ENCODE peak calls at places on chromosomes 11 and 22, in eight cellular contexts. One of them, this sample, is unnamed.

GRCh38 chr22:23067023-23067650 is 3.2 kb upstream of the GNAZ start:
- DNase-seq in tibial artery: peak
- DNase-seq in KG1: no peak
- DNase-seq in naive thymus-derived CD8-positive, alpha-beta T cell: no peak
- DNase-seq in AG08395: no peak
- DNase-seq in PC-3: no peak
- DNase-seq in cardiac fibroblast: no peak
- DNase-seq in heart left ventricle: peak
- DNase-seq in this sample: no peak

GRCh38 chr11:114441921-114442320 is 2.7 kb downstream of the REXO2 start:
- DNase-seq in tibial artery: no peak
- DNase-seq in KG1: no peak
- DNase-seq in naive thymus-derived CD8-positive, alpha-beta T cell: no peak
- DNase-seq in AG08395: no peak
- DNase-seq in PC-3: no peak
- DNase-seq in cardiac fibroblast: no peak
- DNase-seq in heart left ventricle: no peak
- DNase-seq in this sample: no peak

GRCh38 chr11:67563354-67564114 is 20.1 kb upstream of the GSTP1 start:
- DNase-seq in tibial artery: peak
- DNase-seq in KG1: no peak
- DNase-seq in naive thymus-derived CD8-positive, alpha-beta T cell: no peak
- DNase-seq in AG08395: peak
- DNase-seq in PC-3: peak
- DNase-seq in cardiac fibroblast: peak
- DNase-seq in heart left ventricle: peak
- DNase-seq in this sample: no peak

GRCh38 chr11:15737326-15737725 is 619.0 kb downstream of the SOX6 start:
- DNase-seq in tibial artery: no peak
- DNase-seq in KG1: no peak
- DNase-seq in naive thymus-derived CD8-positive, alpha-beta T cell: no peak
- DNase-seq in AG08395: no peak
- DNase-seq in PC-3: peak
- DNase-seq in cardiac fibroblast: no peak
- DNase-seq in heart left ventricle: no peak
- DNase-seq in this sample: no peak

GRCh38 chr11:86182976-86183584 is 61.5 kb upstream of the EED start:
- DNase-seq in tibial artery: no peak
- DNase-seq in KG1: no peak
- DNase-seq in naive thymus-derived CD8-positive, alpha-beta T cell: no peak
- DNase-seq in AG08395: no peak
- DNase-seq in PC-3: peak
- DNase-seq in cardiac fibroblast: no peak
- DNase-seq in heart left ventricle: no peak
- DNase-seq in this sample: peak

GRCh38 chr11:37718431-37718999 is 1120.5 kb upstream of the RAG2 start:
- DNase-seq in tibial artery: no peak
- DNase-seq in KG1: no peak
- DNase-seq in naive thymus-derived CD8-positive, alpha-beta T cell: no peak
- DNase-seq in AG08395: no peak
- DNase-seq in PC-3: no peak
- DNase-seq in cardiac fibroblast: peak
- DNase-seq in heart left ventricle: no peak
- DNase-seq in this sample: no peak

GRCh38 chr22:31240011-31240410 is 27.9 kb downstream of the LIMK2 start:
- DNase-seq in tibial artery: no peak
- DNase-seq in KG1: no peak
- DNase-seq in naive thymus-derived CD8-positive, alpha-beta T cell: no peak
- DNase-seq in AG08395: no peak
- DNase-seq in PC-3: no peak
- DNase-seq in cardiac fibroblast: peak
- DNase-seq in heart left ventricle: no peak
- DNase-seq in this sample: no peak

GRCh38 chr11:28581286-28582242 is 473.4 kb downstream of the METTL15 start:
- DNase-seq in tibial artery: no peak
- DNase-seq in KG1: no peak
- DNase-seq in naive thymus-derived CD8-positive, alpha-beta T cell: no peak
- DNase-seq in AG08395: no peak
- DNase-seq in PC-3: peak
- DNase-seq in cardiac fibroblast: peak
- DNase-seq in heart left ventricle: no peak
- DNase-seq in this sample: no peak

GRCh38 chr22:39012525-39013516 is 1.2 kb upstream of the APOBEC3C start:
- DNase-seq in tibial artery: no peak
- DNase-seq in KG1: no peak
- DNase-seq in naive thymus-derived CD8-positive, alpha-beta T cell: no peak
- DNase-seq in AG08395: no peak
- DNase-seq in PC-3: no peak
- DNase-seq in cardiac fibroblast: no peak
- DNase-seq in heart left ventricle: no peak
- DNase-seq in this sample: no peak

GRCh38 chr11:19935507-19935906 is 222.9 kb downstream of the NAV2 start:
- DNase-seq in tibial artery: no peak
- DNase-seq in KG1: no peak
- DNase-seq in naive thymus-derived CD8-positive, alpha-beta T cell: no peak
- DNase-seq in AG08395: peak
- DNase-seq in PC-3: peak
- DNase-seq in cardiac fibroblast: peak
- DNase-seq in heart left ventricle: no peak
- DNase-seq in this sample: no peak

GRCh38 chr11:65528819-65529350 is 4.0 kb downstream of the SCYL1 start:
- DNase-seq in tibial artery: no peak
- DNase-seq in KG1: no peak
- DNase-seq in naive thymus-derived CD8-positive, alpha-beta T cell: no peak
- DNase-seq in AG08395: no peak
- DNase-seq in PC-3: no peak
- DNase-seq in cardiac fibroblast: no peak
- DNase-seq in heart left ventricle: no peak
- DNase-seq in this sample: no peak

GRCh38 chr11:22624742-22625447 is 728 bp downstream of the FANCF start:
- DNase-seq in tibial artery: peak
- DNase-seq in KG1: peak
- DNase-seq in naive thymus-derived CD8-positive, alpha-beta T cell: no peak
- DNase-seq in AG08395: peak
- DNase-seq in PC-3: peak
- DNase-seq in cardiac fibroblast: peak
- DNase-seq in heart left ventricle: peak
- DNase-seq in this sample: no peak

GRCh38 chr22:43066844-43067385 is 22.3 kb downstream of the TTLL1 start:
- DNase-seq in tibial artery: no peak
- DNase-seq in KG1: no peak
- DNase-seq in naive thymus-derived CD8-positive, alpha-beta T cell: no peak
- DNase-seq in AG08395: peak
- DNase-seq in PC-3: peak
- DNase-seq in cardiac fibroblast: no peak
- DNase-seq in heart left ventricle: no peak
- DNase-seq in this sample: no peak

GRCh38 chr11:789951-790350 is at the start of gene CEND1:
- DNase-seq in tibial artery: no peak
- DNase-seq in KG1: no peak
- DNase-seq in naive thymus-derived CD8-positive, alpha-beta T cell: no peak
- DNase-seq in AG08395: peak
- DNase-seq in PC-3: no peak
- DNase-seq in cardiac fibroblast: peak
- DNase-seq in heart left ventricle: no peak
- DNase-seq in this sample: no peak

GRCh38 chr22:23038334-23038642 is 32.0 kb upstream of the GNAZ start:
- DNase-seq in tibial artery: no peak
- DNase-seq in KG1: no peak
- DNase-seq in naive thymus-derived CD8-positive, alpha-beta T cell: no peak
- DNase-seq in AG08395: no peak
- DNase-seq in PC-3: no peak
- DNase-seq in cardiac fibroblast: no peak
- DNase-seq in heart left ventricle: no peak
- DNase-seq in this sample: no peak

GRCh38 chr11:110374921-110375320 is 54.8 kb upstream of the FDX1 start:
- DNase-seq in tibial artery: no peak
- DNase-seq in KG1: no peak
- DNase-seq in naive thymus-derived CD8-positive, alpha-beta T cell: no peak
- DNase-seq in AG08395: no peak
- DNase-seq in PC-3: no peak
- DNase-seq in cardiac fibroblast: no peak
- DNase-seq in heart left ventricle: no peak
- DNase-seq in this sample: no peak

GRCh38 chr11:75562836-75563484 is 907 bp downstream of the SERPINH1 start:
- DNase-seq in tibial artery: no peak
- DNase-seq in KG1: no peak
- DNase-seq in naive thymus-derived CD8-positive, alpha-beta T cell: no peak
- DNase-seq in AG08395: peak
- DNase-seq in PC-3: peak
- DNase-seq in cardiac fibroblast: peak
- DNase-seq in heart left ventricle: peak
- DNase-seq in this sample: no peak

GRCh38 chr11:70567680-70568503 is 169.6 kb downstream of the CTTN start:
- DNase-seq in tibial artery: peak
- DNase-seq in KG1: no peak
- DNase-seq in naive thymus-derived CD8-positive, alpha-beta T cell: no peak
- DNase-seq in AG08395: peak
- DNase-seq in PC-3: no peak
- DNase-seq in cardiac fibroblast: peak
- DNase-seq in heart left ventricle: peak
- DNase-seq in this sample: no peak

GRCh38 chr11:44564198-44564597 is 1.3 kb upstream of the CD82 start:
- DNase-seq in tibial artery: no peak
- DNase-seq in KG1: no peak
- DNase-seq in naive thymus-derived CD8-positive, alpha-beta T cell: no peak
- DNase-seq in AG08395: no peak
- DNase-seq in PC-3: no peak
- DNase-seq in cardiac fibroblast: no peak
- DNase-seq in heart left ventricle: no peak
- DNase-seq in this sample: no peak

GRCh38 chr22:39314251-39314971 is 5.0 kb downstream of the RPL3 start:
- DNase-seq in tibial artery: no peak
- DNase-seq in KG1: no peak
- DNase-seq in naive thymus-derived CD8-positive, alpha-beta T cell: no peak
- DNase-seq in AG08395: no peak
- DNase-seq in PC-3: no peak
- DNase-seq in cardiac fibroblast: no peak
- DNase-seq in heart left ventricle: no peak
- DNase-seq in this sample: no peak

This sample was measured in GF-D8.